ENCODE peak calls at places on chromosomes 6 and 20, in six cellular contexts. One of them, this sample, is unnamed.

GRCh38 chr6:137342607-137343186 is 123.5 kb upstream of the IFNGR1 start:
- DNase-seq in neuronal stem cell: no peak
- DNase-seq in IMR-90: no peak
- DNase-seq in mesenchymal stem cell: no peak
- DNase-seq in H1: no peak
- DNase-seq in H9: no peak
- DNase-seq in this sample: no peak

GRCh38 chr6:136180729-136181128 is 69.4 kb downstream of the MTFR2 start:
- DNase-seq in H9: no peak
- DNase-seq in H1: no peak
- DNase-seq in IMR-90: no peak
- DNase-seq in neuronal stem cell: no peak
- DNase-seq in mesenchymal stem cell: no peak
- DNase-seq in this sample: no peak

GRCh38 chr6:126380072-126380583 is 40.2 kb downstream of the CENPW start:
- DNase-seq in mesenchymal stem cell: no peak
- DNase-seq in H1: no peak
- DNase-seq in H9: no peak
- DNase-seq in IMR-90: no peak
- DNase-seq in neuronal stem cell: no peak
- DNase-seq in this sample: no peak

GRCh38 chr20:53735536-53736050 is 142.0 kb upstream of the ZNF217 start:
- DNase-seq in neuronal stem cell: no peak
- DNase-seq in H1: no peak
- DNase-seq in H9: no peak
- DNase-seq in IMR-90: peak; percentile 92
- DNase-seq in mesenchymal stem cell: peak; percentile 94
- DNase-seq in this sample: peak; percentile 96

GRCh38 chr20:20078041-20078440 is 25.7 kb downstream of the CFAP61 start:
- DNase-seq in mesenchymal stem cell: no peak
- DNase-seq in H1: no peak
- DNase-seq in neuronal stem cell: no peak
- DNase-seq in H9: no peak
- DNase-seq in IMR-90: no peak
- DNase-seq in this sample: no peak

GRCh38 chr6:8439601-8440268 is 4.4 kb upstream of the SLC35B3 start:
- DNase-seq in IMR-90: no peak
- DNase-seq in H9: no peak
- DNase-seq in mesenchymal stem cell: no peak
- DNase-seq in neuronal stem cell: no peak
- DNase-seq in H1: no peak
- DNase-seq in this sample: no peak

GRCh38 chr6:90575267-90575666 is 11.6 kb downstream of the MAP3K7 start:
- DNase-seq in H1: no peak
- DNase-seq in H9: no peak
- DNase-seq in neuronal stem cell: no peak
- DNase-seq in IMR-90: no peak
- DNase-seq in mesenchymal stem cell: no peak
- DNase-seq in this sample: no peak

GRCh38 chr6:30557683-30557981 is 537 bp downstream of the PRR3 start:
- DNase-seq in H1: no peak
- DNase-seq in neuronal stem cell: no peak
- DNase-seq in H9: no peak
- DNase-seq in mesenchymal stem cell: no peak
- DNase-seq in IMR-90: no peak
- DNase-seq in this sample: peak; percentile 50

GRCh38 chr6:135888818-135889217 is 37.3 kb downstream of the PDE7B start:
- DNase-seq in IMR-90: no peak
- DNase-seq in H9: no peak
- DNase-seq in mesenchymal stem cell: no peak
- DNase-seq in neuronal stem cell: no peak
- DNase-seq in H1: no peak
- DNase-seq in this sample: no peak

GRCh38 chr6:91094806-91095475 is 508.1 kb upstream of the MAP3K7 start:
- DNase-seq in H9: no peak
- DNase-seq in neuronal stem cell: no peak
- DNase-seq in mesenchymal stem cell: no peak
- DNase-seq in IMR-90: no peak
- DNase-seq in H1: no peak
- DNase-seq in this sample: no peak

GRCh38 chr6:170358496-170358895 is 51.9 kb downstream of the FAM120B start:
- DNase-seq in IMR-90: no peak
- DNase-seq in H1: no peak
- DNase-seq in mesenchymal stem cell: no peak
- DNase-seq in neuronal stem cell: no peak
- DNase-seq in H9: no peak
- DNase-seq in this sample: no peak

GRCh38 chr6:93412452-93412851 is 6.9 kb downstream of the EPHA7 start:
- DNase-seq in IMR-90: no peak
- DNase-seq in H9: no peak
- DNase-seq in neuronal stem cell: no peak
- DNase-seq in H1: no peak
- DNase-seq in mesenchymal stem cell: no peak
- DNase-seq in this sample: no peak

GRCh38 chr6:139262519-139263300 is 29.1 kb downstream of the TXLNB start:
- DNase-seq in neuronal stem cell: no peak
- DNase-seq in IMR-90: peak; percentile 50
- DNase-seq in mesenchymal stem cell: no peak
- DNase-seq in H9: no peak
- DNase-seq in H1: no peak
- DNase-seq in this sample: no peak

GRCh38 chr6:33988121-33989015 is 157.5 kb downstream of the GRM4 start:
- DNase-seq in H1: no peak
- DNase-seq in mesenchymal stem cell: no peak
- DNase-seq in H9: no peak
- DNase-seq in IMR-90: no peak
- DNase-seq in neuronal stem cell: no peak
- DNase-seq in this sample: no peak

GRCh38 chr6:107488875-107489635 is 862 bp upstream of the SOBP start:
- DNase-seq in IMR-90: peak; percentile 20
- DNase-seq in neuronal stem cell: no peak
- DNase-seq in H9: peak; percentile 76
- DNase-seq in H1: no peak
- DNase-seq in mesenchymal stem cell: peak; percentile 59
- DNase-seq in this sample: peak; percentile 16

GRCh38 chr6:2231438-2231837 is 14.0 kb downstream of the GMDS start:
- DNase-seq in mesenchymal stem cell: no peak
- DNase-seq in H9: no peak
- DNase-seq in neuronal stem cell: no peak
- DNase-seq in IMR-90: peak; percentile 18
- DNase-seq in H1: no peak
- DNase-seq in this sample: no peak

GRCh38 chr20:46088409-46089075 is 1.2 kb downstream of the NCOA5 start:
- DNase-seq in H1: no peak
- DNase-seq in IMR-90: peak; percentile 8
- DNase-seq in neuronal stem cell: no peak
- DNase-seq in mesenchymal stem cell: peak; percentile 45
- DNase-seq in H9: no peak
- DNase-seq in this sample: peak; percentile 68

GRCh38 chr6:56757585-56757984 is 114.9 kb upstream of the DST start:
- DNase-seq in IMR-90: peak; percentile 71
- DNase-seq in mesenchymal stem cell: peak; percentile 80
- DNase-seq in H1: no peak
- DNase-seq in H9: no peak
- DNase-seq in neuronal stem cell: no peak
- DNase-seq in this sample: peak; percentile 27

GRCh38 chr20:54619181-54619580 is 143.8 kb downstream of the DOK5 start:
- DNase-seq in neuronal stem cell: no peak
- DNase-seq in mesenchymal stem cell: no peak
- DNase-seq in H1: no peak
- DNase-seq in H9: no peak
- DNase-seq in IMR-90: no peak
- DNase-seq in this sample: no peak

GRCh38 chr6:25842526-25842925 is 10.7 kb upstream of the SLC17A1 start:
- DNase-seq in neuronal stem cell: no peak
- DNase-seq in mesenchymal stem cell: no peak
- DNase-seq in H1: no peak
- DNase-seq in IMR-90: no peak
- DNase-seq in H9: no peak
- DNase-seq in this sample: no peak

GRCh38 chr6:21426841-21427490 is 166.6 kb upstream of the SOX4 start:
- DNase-seq in H1: no peak
- DNase-seq in mesenchymal stem cell: peak; percentile 8
- DNase-seq in IMR-90: no peak
- DNase-seq in neuronal stem cell: no peak
- DNase-seq in H9: no peak
- DNase-seq in this sample: peak; percentile 78

DNA sequence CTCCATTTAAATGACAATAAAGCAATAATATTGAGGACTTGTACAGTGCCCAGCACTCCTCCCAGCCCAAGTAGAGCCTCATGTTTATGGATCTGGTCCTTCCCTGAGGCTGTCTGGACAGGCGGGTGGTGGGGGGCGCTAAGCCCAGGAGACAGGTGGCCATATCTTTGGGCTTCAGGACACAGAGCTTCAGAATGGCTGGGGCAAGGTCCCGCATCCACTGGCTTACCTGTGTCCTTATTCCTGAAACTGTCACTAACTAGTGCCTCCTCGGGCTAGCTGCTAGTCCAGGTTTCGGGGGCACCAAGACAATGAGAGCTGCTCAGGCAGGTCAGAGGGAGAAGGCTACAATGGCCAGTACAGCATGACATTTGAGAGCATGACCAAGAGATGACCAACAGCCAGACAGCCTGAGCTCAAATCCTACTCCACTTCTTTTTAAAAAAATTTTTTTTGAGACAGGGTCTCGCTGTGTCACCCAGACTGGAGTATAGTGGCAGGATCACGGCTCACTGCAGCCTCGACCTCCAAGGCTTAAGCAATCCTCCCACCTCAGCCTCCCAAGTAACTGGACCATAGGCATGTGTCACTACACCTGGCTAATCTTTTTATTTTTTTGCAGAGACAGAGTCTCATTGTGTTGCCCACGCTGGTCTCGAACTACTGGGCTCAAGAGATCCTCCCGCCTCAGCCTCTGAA is 43.1 kb downstream of the NOL4L start:
- DNase-seq in H9: no peak
- DNase-seq in mesenchymal stem cell: no peak
- DNase-seq in H1: no peak
- DNase-seq in neuronal stem cell: no peak
- DNase-seq in IMR-90: no peak
- DNase-seq in this sample: no peak
- H3K4me1 ChIP-seq in H9: no peaks in the 10 kb centered on the region
- H3K4me1 ChIP-seq in mesenchymal stem cell: peaks cover 11% of the 10 kb centered on the region
- H3K4me1 ChIP-seq in H1: peaks cover 13% of the 10 kb centered on the region
- H3K4me1 ChIP-seq in neuronal stem cell: peaks cover 21% of the 10 kb centered on the region
- H3K4me1 ChIP-seq in IMR-90: peaks cover 2% of the 10 kb centered on the region
- H3K4me1 ChIP-seq in this sample: peaks cover 32% of the 10 kb centered on the region

GRCh38 chr6:155415953-155416352 is 39.7 kb downstream of the NOX3 start:
- DNase-seq in H9: no peak
- DNase-seq in H1: no peak
- DNase-seq in mesenchymal stem cell: no peak
- DNase-seq in IMR-90: no peak
- DNase-seq in neuronal stem cell: no peak
- DNase-seq in this sample: no peak

GRCh38 chr6:155420492-155420891 is 35.1 kb downstream of the NOX3 start:
- DNase-seq in neuronal stem cell: no peak
- DNase-seq in mesenchymal stem cell: no peak
- DNase-seq in H1: no peak
- DNase-seq in H9: no peak
- DNase-seq in IMR-90: no peak
- DNase-seq in this sample: no peak

GRCh38 chr6:155418017-155418749 is 37.5 kb downstream of the NOX3 start:
- DNase-seq in neuronal stem cell: no peak
- DNase-seq in H9: no peak
- DNase-seq in H1: no peak
- DNase-seq in mesenchymal stem cell: peak; percentile 75
- DNase-seq in IMR-90: peak; percentile 65
- DNase-seq in this sample: no peak

GRCh38 chr6:155417454-155417853 is 38.2 kb downstream of the NOX3 start:
- DNase-seq in H9: no peak
- DNase-seq in IMR-90: peak; percentile 16
- DNase-seq in H1: no peak
- DNase-seq in neuronal stem cell: no peak
- DNase-seq in mesenchymal stem cell: peak; percentile 26
- DNase-seq in this sample: no peak

DNA sequence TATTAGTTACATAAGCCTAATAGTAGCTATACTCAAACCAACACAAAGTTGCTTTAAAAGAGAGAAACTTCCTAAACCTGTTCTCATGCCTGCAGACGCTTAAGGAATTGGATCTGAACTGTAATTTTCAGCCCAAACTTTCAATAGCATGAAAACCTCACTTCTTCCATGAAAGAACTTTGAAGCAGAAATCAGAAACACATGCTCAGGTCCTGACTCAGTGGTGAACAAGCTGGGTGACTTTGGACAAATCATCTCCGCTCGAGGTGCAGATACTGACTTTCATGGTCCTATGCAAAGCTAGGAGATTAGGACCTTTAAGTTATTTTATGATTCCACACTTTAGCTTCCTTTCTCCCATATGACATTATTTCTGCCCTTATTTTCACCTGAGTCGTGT is 36.5 kb downstream of the NOX3 start:
- DNase-seq in H9: no peak
- DNase-seq in mesenchymal stem cell: no peak
- DNase-seq in H1: no peak
- DNase-seq in IMR-90: peak; percentile 35
- DNase-seq in neuronal stem cell: no peak
- DNase-seq in this sample: no peak
- H3K14ac ChIP-seq in H9: no peak overlapping the region
- H3K14ac ChIP-seq in mesenchymal stem cell: no peak overlapping the region
- H3K14ac ChIP-seq in H1: no peak overlapping the region
- H3K14ac ChIP-seq in IMR-90: peak overlapping the region; percentile 60
- H3K14ac ChIP-seq in neuronal stem cell: no peak overlapping the region
- H3K14ac ChIP-seq in this sample: no peak overlapping the region

DNA sequence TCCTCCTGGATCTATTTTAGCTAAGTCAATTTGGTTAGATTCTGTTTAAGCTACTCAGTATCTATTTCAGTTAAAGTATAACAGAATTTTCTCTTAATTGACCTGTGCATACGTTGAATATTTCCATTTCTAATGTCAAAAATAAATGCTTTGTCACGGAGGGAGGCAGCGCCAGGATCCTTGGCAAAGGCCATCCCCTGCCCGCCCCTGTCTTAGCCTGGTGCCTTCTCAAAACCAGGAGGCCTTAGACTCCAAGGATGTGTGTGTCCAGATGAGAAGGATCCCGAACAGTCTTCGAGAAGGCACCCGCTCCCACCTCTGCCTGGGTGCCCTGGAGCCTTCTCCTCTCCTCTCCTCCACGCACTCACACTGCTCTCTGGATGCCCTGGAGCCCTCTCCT is 22.4 kb downstream of the TCFL5 start:
- DNase-seq in IMR-90: no peak
- DNase-seq in neuronal stem cell: no peak
- DNase-seq in H9: no peak
- DNase-seq in H1: no peak
- DNase-seq in mesenchymal stem cell: no peak
- DNase-seq in this sample: no peak
- H3K4me1 ChIP-seq in IMR-90: peaks cover 2% of the 10 kb centered on the region
- H3K4me1 ChIP-seq in neuronal stem cell: peaks cover 10% of the 10 kb centered on the region
- H3K4me1 ChIP-seq in H9: no peaks in the 10 kb centered on the region
- H3K4me1 ChIP-seq in H1: no peaks in the 10 kb centered on the region
- H3K4me1 ChIP-seq in mesenchymal stem cell: peaks cover 8% of the 10 kb centered on the region
- H3K4me1 ChIP-seq in this sample: peaks cover 3% of the 10 kb centered on the region

DNA sequence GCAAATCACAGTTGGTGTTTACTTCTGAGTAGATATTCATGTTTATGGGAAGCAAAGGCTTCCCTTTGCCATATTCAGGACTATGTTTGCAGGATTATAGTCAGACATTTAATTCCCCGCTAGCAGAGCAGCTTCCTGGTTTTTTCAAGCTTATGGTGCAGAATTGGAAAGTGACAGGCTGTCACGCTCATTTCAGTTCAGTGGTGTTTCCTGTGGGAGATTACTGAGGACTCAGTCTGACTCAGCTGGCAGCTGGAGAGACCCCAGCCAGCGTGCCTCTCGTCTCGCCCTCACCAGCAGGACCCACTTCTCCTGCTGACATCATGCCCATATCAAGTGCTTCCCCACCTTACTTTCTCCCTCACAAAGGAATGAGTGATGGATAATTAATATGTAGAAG is 85.1 kb downstream of the LYRM2 start:
- DNase-seq in mesenchymal stem cell: no peak
- DNase-seq in IMR-90: no peak
- DNase-seq in H9: no peak
- DNase-seq in H1: no peak
- DNase-seq in neuronal stem cell: no peak
- DNase-seq in this sample: no peak
- H3K14ac ChIP-seq in mesenchymal stem cell: no peak overlapping the region
- H3K14ac ChIP-seq in IMR-90: no peak overlapping the region
- H3K14ac ChIP-seq in H9: no peak overlapping the region
- H3K14ac ChIP-seq in H1: no peak overlapping the region
- H3K14ac ChIP-seq in neuronal stem cell: no peak overlapping the region
- H3K14ac ChIP-seq in this sample: no peak overlapping the region